ENCODE peak calls at places on chromosomes 1 and 21, in nine cellular contexts. D is BJ, B is choroid plexus epithelial cell, T is sigmoid colon, G is progenitor cell of endocrine pancreas, O is IMR-90, I is right atrium auricular region, P is RWPE1, C is GM10248. J is an unnamed sample.

GRCh38 chr21:16372546-16372945 is 642.8 kb downstream of the USP25 start:
- DNase-seq in C (no peak), D (no peak), P (no peak), G (no peak), I (no peak), O (no peak), T (no peak), B (no peak), J (no peak)

GRCh38 chr1:36151845-36152203 is 2.5 kb upstream of the TRAPPC3 start:
- DNase-seq in G (no peak), P (no peak), D (no peak), C (no peak), I (no peak), O (no peak), B (no peak), T (no peak), J (no peak)

GRCh38 chr1:145849356-145850165 is 4.1 kb downstream of the NUDT17 start:
- DNase-seq in P (no peak), B (peak), O (peak), I (no peak), T (no peak), G (no peak), C (no peak), D (peak), J (no peak)

GRCh38 chr1:4468804-4469514 is 185.4 kb upstream of the AJAP1 start:
- DNase-seq in G (no peak), C (no peak), O (no peak), T (no peak), I (no peak), B (no peak), D (no peak), P (no peak), J (no peak)

GRCh38 chr1:24725209-24725651 is 20.0 kb upstream of the CLIC4 start:
- DNase-seq in I (no peak), C (no peak), O (peak), P (no peak), D (no peak), G (no peak), B (no peak), T (no peak), J (no peak)

GRCh38 chr1:3607703-3608065 is 3.6 kb downstream of the MEGF6 start:
- DNase-seq in T (no peak), I (no peak), B (no peak), G (no peak), C (no peak), O (no peak), D (no peak), P (no peak), J (no peak)

GRCh38 chr1:37481289-37482003 is 7.1 kb downstream of the ZC3H12A start:
- DNase-seq in I (peak), B (no peak), P (no peak), O (no peak), T (no peak), C (no peak), D (no peak), G (no peak), J (no peak)

GRCh38 chr1:242189591-242189990 is 190.7 kb upstream of the MAP1LC3C start:
- DNase-seq in O (no peak), G (no peak), I (no peak), D (no peak), P (no peak), C (no peak), B (no peak), T (no peak), J (no peak)

GRCh38 chr1:189513091-189513490 is 964.6 kb downstream of the BRINP3 start:
- DNase-seq in D (no peak), C (no peak), T (no peak), G (no peak), B (no peak), I (no peak), O (no peak), P (no peak), J (no peak)

GRCh38 chr1:36151133-36151844 is 2.0 kb upstream of the TRAPPC3 start:
- DNase-seq in C (no peak), D (no peak), O (no peak), I (no peak), P (no peak), B (no peak), T (no peak), G (no peak), J (no peak)

DNA sequence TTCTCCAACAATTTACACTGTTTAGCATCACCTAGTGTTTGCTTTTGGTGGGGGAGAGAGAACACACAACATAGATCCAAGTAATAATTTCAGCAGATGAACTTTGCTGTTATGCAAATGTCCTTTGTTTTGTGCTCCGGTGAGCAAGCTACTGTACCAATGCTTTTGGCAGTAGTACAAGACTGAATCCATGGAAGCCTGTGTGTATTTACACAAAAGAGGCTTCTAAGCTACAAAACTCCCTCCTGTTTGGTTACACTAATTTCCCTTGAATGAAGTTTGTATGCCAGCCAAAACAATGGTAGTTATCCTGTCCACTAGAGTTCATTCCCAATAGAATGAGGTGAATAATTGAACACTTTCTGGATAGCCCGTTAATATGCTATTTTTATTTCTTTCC is 320.5 kb downstream of the KCTD3 start:
- DNase-seq in P (no peak), T (no peak), D (no peak), B (no peak), G (no peak), C (no peak), I (no peak), O (peak), J (no peak)
- TF ChIP-seq CTCF in P (no peak), T (no peak), D (no peak), B (no peak), G (no peak), C (no peak), I (no peak), O (no peak), J (no peak)

DNA sequence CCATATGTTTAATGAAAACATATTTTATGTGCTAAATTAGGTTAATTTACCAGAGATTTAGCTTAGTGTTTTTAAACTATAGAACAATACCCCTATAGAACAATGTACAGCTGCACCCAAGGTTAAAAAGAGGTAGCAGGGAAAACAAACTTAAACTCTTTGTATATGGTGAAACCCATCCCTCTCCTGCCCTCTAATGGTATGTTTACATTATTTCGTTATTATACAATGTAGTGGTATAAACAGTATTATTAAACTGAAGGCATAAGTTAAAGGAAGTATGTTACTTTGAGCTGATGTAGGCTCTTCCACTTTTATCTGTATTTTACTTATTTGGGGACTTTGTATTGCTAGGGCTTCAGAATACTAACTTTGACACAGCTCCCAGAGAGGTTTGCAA is 16.7 kb upstream of the ZYG11A start:
- DNase-seq in C (no peak), D (no peak), G (no peak), P (peak), T (no peak), B (peak), O (peak), I (no peak), J (no peak)
- TF ChIP-seq CTCF in C (peak), D (no peak), G (peak), P (peak), T (no peak), B (peak), O (peak), I (no peak), J (no peak)

GRCh38 chr1:22838965-22839364 is 128.3 kb downstream of the EPHB2 start:
- DNase-seq in C (no peak), D (no peak), G (no peak), I (no peak), T (no peak), P (no peak), B (no peak), O (no peak), J (no peak)
- TF ChIP-seq CTCF in C (no peak), D (no peak), G (no peak), I (no peak), T (no peak), P (no peak), B (no peak), O (no peak), J (no peak)

GRCh38 chr1:28370220-28371010 is 875 bp downstream of the PHACTR4 start:
- DNase-seq in O (peak), G (peak), B (peak), P (no peak), D (no peak), C (peak), I (no peak), T (peak), J (no peak)
- TF ChIP-seq CTCF in O (no peak), G (peak), B (no peak), P (no peak), D (peak), C (no peak), I (peak), T (peak), J (no peak)

GRCh38 chr1:155226910-155227260 is 18.4 kb downstream of the MTX1 start:
- DNase-seq in G (peak), C (peak), I (no peak), P (no peak), D (no peak), T (no peak), B (peak), O (peak), J (no peak)
- TF ChIP-seq CTCF in G (no peak), C (no peak), I (peak), P (peak), D (no peak), T (peak), B (no peak), O (no peak), J (no peak)

GRCh38 chr1:166814611-166815010 is 24.7 kb upstream of the POGK start:
- DNase-seq in T (no peak), B (peak), I (no peak), P (no peak), C (no peak), D (peak), G (no peak), O (peak), J (no peak)

GRCh38 chr1:166808959-166809358 is 30.3 kb upstream of the POGK start:
- DNase-seq in I (no peak), C (no peak), P (no peak), O (no peak), T (no peak), D (no peak), B (no peak), G (no peak), J (no peak)

GRCh38 chr1:166811691-166812090 is 27.6 kb upstream of the POGK start:
- DNase-seq in I (no peak), O (peak), G (no peak), D (peak), T (no peak), B (peak), C (no peak), P (no peak), J (no peak)

DNA sequence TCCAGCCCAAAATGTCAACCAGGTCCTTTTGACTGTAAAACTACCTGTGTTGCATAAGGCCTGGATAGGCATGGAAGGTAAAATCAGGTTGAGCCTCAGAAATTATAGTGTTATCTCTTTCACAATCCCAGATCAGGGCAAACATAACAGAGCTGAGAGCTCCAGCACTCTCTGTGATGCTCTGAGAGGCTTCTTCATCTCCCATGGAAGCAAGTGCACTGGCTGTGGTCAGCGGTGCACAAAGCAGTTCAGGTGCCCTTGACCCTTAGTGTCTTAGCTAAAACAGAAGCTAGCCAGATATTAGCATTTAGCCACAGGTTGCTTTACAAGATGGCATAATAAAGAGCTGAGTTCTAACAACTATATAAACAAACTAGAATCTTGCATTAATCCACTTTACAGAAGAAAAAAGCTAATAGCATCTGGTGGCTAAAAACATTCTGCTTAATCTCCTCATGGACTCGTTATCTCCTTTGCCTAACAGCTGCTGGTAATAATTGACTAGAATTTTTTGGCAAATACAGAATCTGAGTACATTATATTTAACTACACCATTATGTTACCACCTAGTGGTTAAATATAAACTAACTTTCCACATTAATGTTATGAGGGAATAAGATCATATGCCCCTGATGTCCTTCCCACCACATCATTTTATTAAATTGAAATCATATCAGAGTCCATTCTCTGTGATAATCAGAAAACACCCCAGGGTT is 25.6 kb upstream of the POGK start:
- DNase-seq in T (no peak), C (no peak), B (no peak), G (no peak), P (no peak), I (no peak), O (no peak), D (no peak), J (no peak)
- TF ChIP-seq CTCF in T (no peak), C (no peak), B (no peak), G (no peak), P (no peak), I (peak), O (no peak), D (no peak), J (no peak)

DNA sequence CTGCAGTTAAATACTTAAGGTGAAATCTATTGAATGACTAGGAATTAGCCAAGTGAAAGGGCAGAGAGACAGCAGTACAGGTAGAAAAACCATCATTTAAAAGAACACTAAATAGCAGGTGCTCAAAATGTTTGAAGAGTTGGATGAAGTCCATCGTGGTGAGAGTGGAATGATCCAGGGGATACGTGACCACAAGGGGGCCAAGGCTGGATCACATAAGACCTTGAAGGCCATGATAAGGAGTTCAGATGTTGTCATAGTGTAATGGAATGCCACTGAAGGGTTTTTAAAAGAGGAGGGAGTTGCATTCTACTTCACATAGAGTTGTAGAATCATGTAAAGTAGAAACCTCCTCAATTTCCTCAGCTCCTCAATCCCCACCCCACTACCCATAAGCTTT is 34.8 kb upstream of the HOOK1 start:
- DNase-seq in O (no peak), C (no peak), P (no peak), D (no peak), B (no peak), G (no peak), T (no peak), I (no peak), J (no peak)
- TF ChIP-seq CTCF in O (no peak), C (no peak), P (no peak), D (no peak), B (no peak), G (peak), T (no peak), I (no peak), J (no peak)

J was measured in AG09319.